ENCODE peak calls at places on chromosome 11, in four cellular contexts. F, J, V and C are unnamed samples.

GRCh38 chr11:112734207-112734606 is 227.0 kb upstream of the NCAM1 start:
- DNase-seq in F (no peak), J (peak; percentile 3), V (peak; percentile 34), C (no peak)

GRCh38 chr11:118924591-118925585 is 838 bp downstream of the BCL9L start:
- DNase-seq in F (peak; percentile 29), J (no peak), V (no peak), C (peak; percentile 46)

GRCh38 chr11:73087730-73088129 is 54.4 kb downstream of the FCHSD2 start:
- DNase-seq in F (no peak), J (no peak), V (no peak), C (no peak)

GRCh38 chr11:119375629-119376196 is 5.8 kb downstream of the USP2 start:
- DNase-seq in F (no peak), J (no peak), V (peak; percentile 74), C (no peak)

GRCh38 chr11:44709281-44709562 is 17.5 kb upstream of the TSPAN18 start:
- DNase-seq in F (no peak), J (no peak), V (no peak), C (no peak)

GRCh38 chr11:27234961-27235360 is 128.1 kb downstream of the CCDC34 start:
- DNase-seq in F (no peak), J (no peak), V (no peak), C (no peak)

GRCh38 chr11:67435031-67435726 is 2.3 kb downstream of the PTPRCAP start:
- DNase-seq in F (no peak), J (no peak), V (no peak), C (no peak)

GRCh38 chr11:133945087-133945974 is 11.4 kb downstream of the IGSF9B start:
- DNase-seq in F (no peak), J (no peak), V (no peak), C (no peak)

GRCh38 chr11:70912226-70912840 is 340.0 kb downstream of the SHANK2 start:
- DNase-seq in F (peak; percentile 30), J (no peak), V (peak; percentile 7), C (no peak)

GRCh38 chr11:48107188-48107704 is 109.4 kb upstream of the OR4B1 start:
- DNase-seq in F (no peak), J (no peak), V (no peak), C (no peak)

GRCh38 chr11:76236092-76237026 is 30.1 kb upstream of the WNT11 start:
- DNase-seq in F (no peak), J (no peak), V (no peak), C (peak; percentile 77)

GRCh38 chr11:35061516-35062440 is 77.2 kb upstream of the CD44 start:
- DNase-seq in F (peak; percentile 68), J (no peak), V (no peak), C (peak; percentile 78)

GRCh38 chr11:87290304-87290922 is 252.7 kb downstream of the TMEM135 start:
- DNase-seq in F (peak; percentile 65), J (peak; percentile 15), V (peak; percentile 67), C (peak; percentile 63)

GRCh38 chr11:18221274-18221876 is 15.2 kb downstream of the SAA4 start:
- DNase-seq in F (no peak), J (no peak), V (no peak), C (no peak)